ENCODE peak calls at places on chromosomes 6 and 20, in nine cellular contexts. L, X, Q, U, Z, M, E, K and P are unnamed samples.

GRCh38 chr6:94052754-94053153 is 633.4 kb upstream of the EPHA7 start:
- DNase-seq in U (no peak), M (no peak), L (peak; percentile 41), X (no peak), E (no peak), K (no peak), Q (no peak), Z (peak; percentile 39), P (no peak)

GRCh38 chr20:58993332-58994248 is 12.5 kb downstream of the NELFCD start:
- DNase-seq in X (no peak), M (peak; percentile 67), Q (no peak), U (no peak), E (no peak), L (no peak), K (peak; percentile 30), Z (no peak), P (no peak)

GRCh38 chr6:156659317-156660198 is 117.6 kb upstream of the ARID1B start:
- DNase-seq in M (no peak), E (no peak), U (no peak), K (no peak), Z (no peak), L (no peak), Q (no peak), X (no peak), P (no peak)

GRCh38 chr6:101912266-101912665 is 518.8 kb downstream of the GRIK2 start:
- DNase-seq in E (no peak), L (no peak), M (no peak), Z (no peak), Q (no peak), X (no peak), K (no peak), U (no peak), P (no peak)

GRCh38 chr6:44534291-44534690 is 146.8 kb downstream of the CDC5L start:
- DNase-seq in X (no peak), L (peak; percentile 17), K (no peak), Z (no peak), E (no peak), U (no peak), Q (no peak), M (peak; percentile 31), P (no peak)

GRCh38 chr20:23446505-23446904 is 6.2 kb downstream of the CST11 start:
- DNase-seq in Q (peak; percentile 55), M (no peak), K (peak; percentile 68), Z (peak; percentile 65), X (peak; percentile 69), L (peak; percentile 50), U (no peak), E (peak; percentile 67), P (no peak)

GRCh38 chr6:50816115-50816675 is 2.5 kb upstream of the TFAP2B start:
- DNase-seq in K (peak; percentile 72), M (no peak), Z (peak; percentile 77), X (peak; percentile 76), Q (peak; percentile 68), E (peak; percentile 88), U (peak; percentile 51), L (peak; percentile 71), P (peak; percentile 16)

GRCh38 chr20:47351643-47352331 is 4.7 kb downstream of the ZMYND8 start:
- DNase-seq in E (peak; percentile 48), K (no peak), Q (no peak), L (no peak), M (no peak), U (no peak), Z (no peak), X (no peak), P (no peak)

GRCh38 chr6:168504366-168504765 is 63.4 kb downstream of the SMOC2 start:
- DNase-seq in Q (no peak), E (no peak), L (no peak), K (no peak), M (no peak), Z (no peak), X (no peak), U (no peak), P (no peak)

GRCh38 chr20:25197870-25198190 is 2.3 kb downstream of the ENTPD6 start:
- DNase-seq in Z (no peak), M (no peak), K (no peak), U (no peak), E (no peak), X (no peak), L (no peak), Q (no peak), P (no peak)

GRCh38 chr20:25196701-25197120 is 1.2 kb downstream of the ENTPD6 start:
- DNase-seq in E (peak; percentile 35), L (no peak), U (no peak), Z (no peak), M (no peak), K (no peak), X (no peak), Q (peak; percentile 43), P (no peak)

GRCh38 chr20:25195962-25196700 is 619 bp downstream of the ENTPD6 start:
- DNase-seq in E (peak; percentile 42), L (no peak), K (peak; percentile 77), U (no peak), M (no peak), Q (peak; percentile 69), X (peak; percentile 62), Z (peak; percentile 17), P (no peak)

GRCh38 chr20:25198663-25199363 is 3.3 kb downstream of the ENTPD6 start:
- DNase-seq in U (no peak), Z (no peak), X (no peak), Q (no peak), L (peak; percentile 53), E (no peak), K (no peak), M (no peak), P (no peak)

DNA sequence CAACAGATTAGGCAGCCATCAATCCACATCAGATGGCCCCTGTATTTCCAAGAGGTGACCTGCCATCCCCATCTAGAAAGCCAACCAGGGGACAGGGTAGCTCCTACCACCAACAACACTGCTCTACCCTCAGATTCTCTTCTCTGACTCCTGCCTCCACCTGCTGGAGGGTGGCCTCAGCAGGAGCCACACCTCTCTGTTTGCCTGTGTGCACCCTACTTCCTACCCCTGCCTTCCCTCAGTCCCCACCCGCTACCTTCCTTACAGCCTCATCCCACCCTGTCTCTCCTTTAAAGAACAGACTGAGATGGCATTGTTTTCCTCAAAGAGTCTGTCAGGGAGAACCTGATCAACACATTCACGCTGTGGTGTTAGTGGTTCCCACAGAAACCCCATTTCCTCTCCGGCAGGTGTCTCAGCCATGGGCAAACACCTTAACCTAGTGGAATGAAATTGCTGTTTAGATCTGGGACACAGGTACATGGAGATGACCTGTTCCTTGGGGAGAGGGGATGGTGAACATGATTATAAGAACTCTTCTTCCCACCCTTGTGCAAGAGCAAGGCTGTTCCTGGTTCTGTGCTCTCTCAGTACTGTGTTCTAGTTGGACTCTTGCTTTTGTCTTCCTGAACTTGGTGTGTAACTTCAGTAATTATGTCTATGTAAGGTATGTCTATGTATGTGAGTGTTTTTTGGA is 1.8 kb downstream of the ENTPD6 start:
- DNase-seq in M (no peak), Z (no peak), U (no peak), X (no peak), L (no peak), Q (no peak), E (no peak), K (no peak), P (no peak)
- TF ChIP-seq CTCF in M (no peak), Z (no peak), U (no peak), X (no peak), L (no peak), Q (no peak), E (no peak), K (no peak), P (no peak)

GRCh38 chr6:79801362-79801761 is 146.0 kb downstream of the ELOVL4 start:
- DNase-seq in K (no peak), Q (no peak), X (no peak), L (no peak), E (no peak), M (no peak), U (no peak), Z (no peak), P (no peak)
- TF ChIP-seq CTCF in K (no peak), Q (no peak), X (no peak), L (no peak), E (no peak), M (no peak), U (no peak), Z (no peak), P (no peak)

GRCh38 chr6:116779569-116780164 is 14.1 kb upstream of the FAM162B start:
- DNase-seq in Q (no peak), U (no peak), M (no peak), E (peak; percentile 52), L (peak; percentile 52), X (no peak), K (no peak), Z (peak; percentile 68), P (peak; percentile 5)
- TF ChIP-seq CTCF in Q (peak; percentile 39), U (peak; percentile 71), M (no peak), E (peak; percentile 32), L (peak; percentile 46), X (no peak), K (peak; percentile 53), Z (peak; percentile 33), P (peak; percentile 40)

GRCh38 chr6:55818482-55818881 is 56.9 kb downstream of the BMP5 start:
- DNase-seq in E (no peak), U (no peak), X (no peak), L (peak; percentile 59), Q (no peak), M (no peak), K (no peak), Z (peak; percentile 53), P (no peak)
- TF ChIP-seq CTCF in E (no peak), U (no peak), X (no peak), L (no peak), Q (no peak), M (no peak), K (no peak), Z (no peak), P (no peak)

GRCh38 chr6:42230320-42231034 is 12.8 kb upstream of the MRPS10 start:
- DNase-seq in Q (no peak), K (no peak), E (no peak), U (no peak), X (no peak), L (no peak), M (no peak), Z (peak; percentile 30), P (no peak)
- TF ChIP-seq CTCF in Q (no peak), K (no peak), E (peak; percentile 35), U (no peak), X (no peak), L (peak; percentile 53), M (no peak), Z (peak; percentile 42), P (peak; percentile 12)

DNA sequence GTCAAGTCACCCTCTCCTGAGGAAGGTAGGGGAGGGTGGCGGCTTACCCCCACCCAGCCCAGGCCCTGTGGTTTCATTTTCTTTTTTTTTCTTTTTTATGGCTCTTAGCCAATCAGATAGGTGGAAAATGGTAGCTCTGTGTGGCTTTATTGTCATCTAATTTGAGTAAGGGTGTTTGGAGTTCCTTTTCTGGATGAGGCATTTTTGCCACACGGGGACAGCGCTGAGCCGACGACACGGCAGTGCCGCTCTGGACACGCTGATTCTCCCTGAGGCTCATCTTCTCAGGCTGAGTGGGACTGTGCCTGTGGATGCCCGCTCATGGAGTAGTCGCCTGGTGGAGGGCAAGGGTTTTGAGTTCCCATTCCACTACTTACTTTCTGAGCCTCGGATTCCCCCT is 37.6 kb upstream of the ANGPT4 start:
- DNase-seq in X (no peak), U (no peak), L (peak; percentile 5), Q (no peak), M (no peak), Z (peak; percentile 4), E (peak; percentile 45), K (no peak), P (no peak)
- TF ChIP-seq CTCF in X (no peak), U (no peak), L (peak; percentile 27), Q (no peak), M (no peak), Z (peak; percentile 13), E (peak; percentile 48), K (peak; percentile 7), P (peak; percentile 38)